ENCODE peak calls at places on chromosomes 2 and 18, in six cellular contexts. U, M, H, L, G and N are unnamed samples.

GRCh38 chr18:42533010-42533409 is 578.0 kb downstream of the PIK3C3 start:
- DNase-seq in H (no peak), L (no peak), G (no peak), U (no peak), M (no peak), N (peak)

GRCh38 chr2:106332054-106332453 is 136.2 kb downstream of the RGPD3 start:
- DNase-seq in H (no peak), U (no peak), M (no peak), L (no peak), G (peak), N (no peak)

GRCh38 chr18:24475926-24476589 is 15.6 kb downstream of the HRH4 start:
- DNase-seq in L (no peak), U (no peak), M (no peak), G (no peak), H (no peak), N (no peak)

GRCh38 chr2:128347701-128348504 is 29.2 kb upstream of the HS6ST1 start:
- DNase-seq in G (no peak), H (peak), L (no peak), M (peak), U (no peak), N (peak)

GRCh38 chr2:176112375-176113302 is 3.9 kb upstream of the HOXD10 start:
- DNase-seq in H (no peak), M (no peak), L (no peak), U (no peak), G (no peak), N (peak)

GRCh38 chr2:71250945-71251344 is 24.0 kb upstream of the PAIP2B start:
- DNase-seq in U (no peak), L (no peak), G (no peak), H (no peak), M (no peak), N (no peak)

GRCh38 chr2:197873293-197873701 is 68.9 kb downstream of the PLCL1 start:
- DNase-seq in L (no peak), M (peak), U (no peak), G (no peak), H (peak), N (no peak)

GRCh38 chr18:46324556-46324955 is 220.4 kb downstream of the HAUS1 start:
- DNase-seq in G (no peak), H (peak), U (no peak), L (peak), M (no peak), N (peak)

GRCh38 chr2:55761024-55761423 is 67.4 kb upstream of the PNPT1 start:
- DNase-seq in G (no peak), M (no peak), U (no peak), H (peak), L (no peak), N (no peak)

GRCh38 chr18:59715445-59715844 is 18.2 kb upstream of the CCBE1 start:
- DNase-seq in L (no peak), M (no peak), G (no peak), H (no peak), U (no peak), N (no peak)

GRCh38 chr2:238493880-238494572 is 67.3 kb downstream of the ASB1 start:
- DNase-seq in M (no peak), H (no peak), L (no peak), G (no peak), U (no peak), N (no peak)

GRCh38 chr18:39667905-39668304 is 2102.3 kb upstream of the CELF4 start:
- DNase-seq in U (no peak), H (no peak), L (no peak), M (no peak), G (no peak), N (peak)

DNA sequence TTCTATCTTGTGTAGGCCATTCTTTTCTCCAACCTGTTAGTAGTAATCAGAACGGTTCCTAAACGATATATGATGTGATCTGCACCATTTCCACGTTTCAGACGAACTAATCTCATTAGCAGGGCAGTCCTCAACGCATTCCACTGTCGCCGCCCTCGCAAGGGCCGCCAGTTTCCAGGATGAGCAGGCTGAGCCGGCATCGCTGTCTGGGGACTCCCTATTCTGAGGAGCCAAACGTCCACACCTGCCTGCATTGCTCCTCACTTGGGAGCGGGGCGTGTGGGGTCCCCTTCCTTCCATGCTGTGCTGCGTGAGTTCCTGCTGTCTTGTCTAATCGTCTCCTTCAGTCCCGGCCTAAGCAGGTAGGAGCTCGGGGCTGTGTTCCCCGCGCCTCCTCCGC is 76.6 kb downstream of the PSMG2 start:
- DNase-seq in U (no peak), G (no peak), H (no peak), L (no peak), M (no peak), N (no peak)
- TF ChIP-seq CTCF in U (no peak), G (no peak), H (no peak), L (no peak), M (no peak), N (no peak)

GRCh38 chr2:161243873-161244272 is 64.4 kb upstream of the PSMD14 start:
- DNase-seq in H (no peak), L (no peak), G (no peak), U (no peak), M (no peak), N (no peak)

GRCh38 chr2:161243312-161243711 is 64.9 kb upstream of the PSMD14 start:
- DNase-seq in U (no peak), M (peak), G (no peak), L (no peak), H (no peak), N (no peak)

GRCh38 chr2:161245237-161245505 is 63.1 kb upstream of the PSMD14 start:
- DNase-seq in L (no peak), G (no peak), H (no peak), U (no peak), M (no peak), N (no peak)

GRCh38 chr2:161246301-161246700 is 61.9 kb upstream of the PSMD14 start:
- DNase-seq in L (no peak), G (no peak), M (peak), H (no peak), U (no peak), N (peak)

DNA sequence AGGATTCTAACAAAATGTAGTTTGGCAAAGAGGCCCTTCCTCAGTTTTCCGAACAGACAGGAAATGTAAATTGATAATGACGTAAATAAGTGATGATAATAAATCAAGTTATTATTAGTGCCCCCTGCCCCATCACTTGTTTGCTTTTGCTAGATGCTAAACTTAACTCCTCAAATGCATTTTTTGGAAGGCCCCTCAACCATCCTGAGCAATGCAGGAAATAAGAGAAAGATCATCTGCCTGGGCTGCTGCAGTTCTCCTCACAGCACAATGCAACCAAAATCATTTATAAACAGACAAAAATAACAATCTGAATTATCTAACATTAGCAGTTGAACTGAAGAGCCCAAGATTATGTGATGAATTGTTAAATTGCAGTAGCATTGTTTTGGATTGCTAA is 62.6 kb upstream of the PSMD14 start:
- DNase-seq in H (no peak), G (no peak), L (no peak), U (no peak), M (no peak), N (no peak)
- H3K4me3 ChIP-seq in H (no peak), G (no peak), L (no peak), U (peak), M (peak), N (no peak)

DNA sequence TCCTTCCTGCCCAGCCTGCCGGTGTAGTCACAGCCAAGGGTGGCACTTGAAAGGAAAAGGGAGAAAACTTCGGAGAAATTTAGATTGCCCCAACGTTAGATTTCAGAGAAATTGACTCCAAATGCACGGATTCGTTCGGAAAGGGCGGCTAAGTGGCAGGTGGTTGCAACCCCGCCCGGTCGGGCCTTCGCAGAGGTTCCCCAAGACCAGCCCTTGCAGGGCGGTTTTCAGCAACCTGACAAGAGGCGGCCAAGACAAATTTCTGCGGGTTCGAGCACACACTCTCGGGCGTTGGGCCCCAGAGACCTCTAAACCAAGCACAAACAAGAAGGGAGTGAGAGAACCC is 4.8 kb downstream of the ONECUT2 start:
- DNase-seq in L (no peak), U (no peak), M (peak), G (no peak), H (no peak), N (no peak)
- TF ChIP-seq EZH2 in L (no peak), U (no peak), M (peak), G (no peak), H (no peak), N (no peak)

GRCh38 chr2:27264253-27264752 is 1.5 kb upstream of the SLC30A3 start:
- DNase-seq in H (no peak), M (peak), L (no peak), G (no peak), U (peak), N (peak)

GRCh38 chr2:27265536-27265870 is 2.7 kb upstream of the SLC30A3 start:
- DNase-seq in L (no peak), G (no peak), H (no peak), M (no peak), U (no peak), N (no peak)

GRCh38 chr2:27263287-27264252 is 723 bp upstream of the SLC30A3 start:
- DNase-seq in H (no peak), L (no peak), U (no peak), G (no peak), M (peak), N (no peak)

GRCh38 chr2:27262379-27263286 is at the start of gene SLC30A3:
- DNase-seq in H (peak), G (no peak), U (peak), M (peak), L (peak), N (peak)

GRCh38 chr2:27264753-27265535 is 2.1 kb upstream of the SLC30A3 start:
- DNase-seq in L (no peak), G (peak), U (peak), H (peak), M (peak), N (peak)
- TF ChIP-seq CTCF in L (no peak), G (peak), U (peak), H (peak), M (peak), N (peak)